ENCODE peak calls at places on chromosomes 6 and 20, in six cellular contexts. One of them, this sample, is unnamed.
A peak's percentile ranks its signal among the peaks of the same experiment; 100 is the strongest.

GRCh38 chr20:38315290-38315966 is 11.5 kb downstream of the BPI start:
- DNase-seq in stimulated activated CD8-positive, alpha-beta memory T cell treated with anti-CD3 and anti-CD28 coated beads, Interleukin-2, amount 100 ng/mL, for 1 hour: no peak
- DNase-seq in HCEC 1CT: peak; percentile 44
- DNase-seq in right lobe of liver: no peak
- DNase-seq in amniotic epithelial cell: no peak
- DNase-seq in G401: no peak
- DNase-seq in this sample: no peak

GRCh38 chr6:134651519-134651918 is 298.4 kb downstream of the ALDH8A1 start:
- DNase-seq in stimulated activated CD8-positive, alpha-beta memory T cell treated with anti-CD3 and anti-CD28 coated beads, Interleukin-2, amount 100 ng/mL, for 1 hour: no peak
- DNase-seq in HCEC 1CT: no peak
- DNase-seq in right lobe of liver: no peak
- DNase-seq in amniotic epithelial cell: no peak
- DNase-seq in G401: no peak
- DNase-seq in this sample: no peak

GRCh38 chr6:14810021-14810420 is 435.8 kb upstream of the JARID2 start:
- DNase-seq in stimulated activated CD8-positive, alpha-beta memory T cell treated with anti-CD3 and anti-CD28 coated beads, Interleukin-2, amount 100 ng/mL, for 1 hour: no peak
- DNase-seq in HCEC 1CT: no peak
- DNase-seq in right lobe of liver: no peak
- DNase-seq in amniotic epithelial cell: no peak
- DNase-seq in G401: no peak
- DNase-seq in this sample: no peak

GRCh38 chr6:140083375-140083774 is 708.9 kb upstream of the CITED2 start:
- DNase-seq in stimulated activated CD8-positive, alpha-beta memory T cell treated with anti-CD3 and anti-CD28 coated beads, Interleukin-2, amount 100 ng/mL, for 1 hour: no peak
- DNase-seq in HCEC 1CT: no peak
- DNase-seq in right lobe of liver: no peak
- DNase-seq in amniotic epithelial cell: no peak
- DNase-seq in G401: no peak
- DNase-seq in this sample: no peak

GRCh38 chr6:38021029-38021428 is 201.5 kb downstream of the ZFAND3 start:
- DNase-seq in stimulated activated CD8-positive, alpha-beta memory T cell treated with anti-CD3 and anti-CD28 coated beads, Interleukin-2, amount 100 ng/mL, for 1 hour: no peak
- DNase-seq in HCEC 1CT: no peak
- DNase-seq in right lobe of liver: no peak
- DNase-seq in amniotic epithelial cell: no peak
- DNase-seq in G401: peak; percentile 63
- DNase-seq in this sample: no peak

GRCh38 chr6:21601932-21602390 is 8.4 kb downstream of the SOX4 start:
- DNase-seq in stimulated activated CD8-positive, alpha-beta memory T cell treated with anti-CD3 and anti-CD28 coated beads, Interleukin-2, amount 100 ng/mL, for 1 hour: no peak
- DNase-seq in HCEC 1CT: no peak
- DNase-seq in right lobe of liver: no peak
- DNase-seq in amniotic epithelial cell: no peak
- DNase-seq in G401: no peak
- DNase-seq in this sample: no peak

GRCh38 chr6:89221971-89222887 is 5.1 kb upstream of the GABRR1 start:
- DNase-seq in stimulated activated CD8-positive, alpha-beta memory T cell treated with anti-CD3 and anti-CD28 coated beads, Interleukin-2, amount 100 ng/mL, for 1 hour: no peak
- DNase-seq in HCEC 1CT: no peak
- DNase-seq in right lobe of liver: no peak
- DNase-seq in amniotic epithelial cell: peak; percentile 5
- DNase-seq in G401: no peak
- DNase-seq in this sample: no peak

GRCh38 chr20:38387953-38388352 is 41.7 kb downstream of the LBP start:
- DNase-seq in stimulated activated CD8-positive, alpha-beta memory T cell treated with anti-CD3 and anti-CD28 coated beads, Interleukin-2, amount 100 ng/mL, for 1 hour: no peak
- DNase-seq in HCEC 1CT: no peak
- DNase-seq in right lobe of liver: no peak
- DNase-seq in amniotic epithelial cell: no peak
- DNase-seq in G401: peak; percentile 50
- DNase-seq in this sample: no peak

GRCh38 chr6:26105842-26106241 is 18.6 kb downstream of the HFE start:
- DNase-seq in stimulated activated CD8-positive, alpha-beta memory T cell treated with anti-CD3 and anti-CD28 coated beads, Interleukin-2, amount 100 ng/mL, for 1 hour: no peak
- DNase-seq in HCEC 1CT: peak; percentile 33
- DNase-seq in right lobe of liver: no peak
- DNase-seq in amniotic epithelial cell: peak; percentile 41
- DNase-seq in G401: no peak
- DNase-seq in this sample: no peak

GRCh38 chr6:53887318-53887717 is 92.5 kb downstream of the LRRC1 start:
- DNase-seq in stimulated activated CD8-positive, alpha-beta memory T cell treated with anti-CD3 and anti-CD28 coated beads, Interleukin-2, amount 100 ng/mL, for 1 hour: no peak
- DNase-seq in HCEC 1CT: no peak
- DNase-seq in right lobe of liver: no peak
- DNase-seq in amniotic epithelial cell: no peak
- DNase-seq in G401: no peak
- DNase-seq in this sample: no peak

This sample was measured in left ventricle myocardium inferior.